ENCODE peak calls at places on chromosomes 2 and 18, in eight cellular contexts. T is GM10248, Q is left ventricle myocardium inferior, W is lower lobe of right lung, A is adrenal gland, X is stomach, J is GM12865, C is IMR-90. P is an unnamed sample.

GRCh38 chr2:158718196-158718585 is 76.9 kb upstream of the DAPL1 start:
- DNase-seq in T (no peak), Q (no peak), W (no peak), A (no peak), X (no peak), J (no peak), C (no peak), P (no peak)

GRCh38 chr2:197307236-197307932 is 3.2 kb downstream of the ANKRD44 start:
- DNase-seq in T (no peak), Q (no peak), W (no peak), A (no peak), X (no peak), J (no peak), C (no peak), P (no peak)

GRCh38 chr2:219576505-219577388 is 4.6 kb downstream of the INHA start:
- DNase-seq in T (no peak), Q (no peak), W (no peak), A (no peak), X (no peak), J (no peak), C (peak), P (no peak)

GRCh38 chr18:73777356-73778051 is 370.1 kb downstream of the FBXO15 start:
- DNase-seq in T (no peak), Q (no peak), W (no peak), A (no peak), X (no peak), J (no peak), C (no peak), P (no peak)

GRCh38 chr2:53755022-53755630 is 12.5 kb upstream of the CHAC2 start:
- DNase-seq in T (no peak), Q (peak), W (peak), A (no peak), X (peak), J (no peak), C (no peak), P (no peak)

GRCh38 chr2:18001671-18002070 is 123.2 kb downstream of the KCNS3 start:
- DNase-seq in T (no peak), Q (no peak), W (no peak), A (no peak), X (no peak), J (no peak), C (no peak), P (no peak)

GRCh38 chr2:202377308-202377736 is 1.2 kb downstream of the BMPR2 start:
- DNase-seq in T (no peak), Q (peak), W (peak), A (peak), X (peak), J (peak), C (peak), P (peak)

GRCh38 chr18:49733896-49734585 is 79.3 kb downstream of the ACAA2 start:
- DNase-seq in T (no peak), Q (no peak), W (no peak), A (no peak), X (no peak), J (no peak), C (no peak), P (no peak)

GRCh38 chr2:109020217-109020637 is 31.2 kb upstream of the EDAR start:
- DNase-seq in T (no peak), Q (no peak), W (no peak), A (no peak), X (no peak), J (no peak), C (peak), P (no peak)

GRCh38 chr2:26128176-26128575 is 44.7 kb upstream of the GAREM2 start:
- DNase-seq in T (no peak), Q (no peak), W (no peak), A (no peak), X (no peak), J (no peak), C (no peak), P (no peak)

GRCh38 chr2:19757586-19757985 is 144.2 kb downstream of the TTC32 start:
- DNase-seq in T (no peak), Q (no peak), W (no peak), A (no peak), X (no peak), J (no peak), C (no peak), P (no peak)

GRCh38 chr2:239695728-239696240 is 295.0 kb upstream of the HDAC4 start:
- DNase-seq in T (no peak), Q (no peak), W (no peak), A (peak), X (no peak), J (no peak), C (no peak), P (no peak)

GRCh38 chr2:102367331-102367971 is 11.9 kb downstream of the IL18R1 start:
- DNase-seq in T (peak), Q (no peak), W (no peak), A (no peak), X (no peak), J (peak), C (no peak), P (no peak)

GRCh38 chr2:13676269-13676668 is 956.2 kb upstream of the LRATD1 start:
- DNase-seq in T (no peak), Q (no peak), W (no peak), A (no peak), X (no peak), J (peak), C (peak), P (no peak)

GRCh38 chr18:50853863-50854271 is 25.1 kb upstream of the ME2 start:
- DNase-seq in T (no peak), Q (no peak), W (peak), A (peak), X (peak), J (no peak), C (peak), P (no peak)

GRCh38 chr2:27765621-27766286 is 5.8 kb upstream of the MRPL33 start:
- DNase-seq in T (peak), Q (peak), W (peak), A (peak), X (peak), J (peak), C (no peak), P (peak)

GRCh38 chr18:32669549-32670165 is 103.2 kb downstream of the KLHL14 start:
- DNase-seq in T (no peak), Q (no peak), W (no peak), A (no peak), X (no peak), J (peak), C (no peak), P (no peak)

GRCh38 chr2:104077573-104077972 is 776.3 kb upstream of the POU3F3 start:
- DNase-seq in T (no peak), Q (no peak), W (no peak), A (no peak), X (no peak), J (no peak), C (no peak), P (no peak)

DNA sequence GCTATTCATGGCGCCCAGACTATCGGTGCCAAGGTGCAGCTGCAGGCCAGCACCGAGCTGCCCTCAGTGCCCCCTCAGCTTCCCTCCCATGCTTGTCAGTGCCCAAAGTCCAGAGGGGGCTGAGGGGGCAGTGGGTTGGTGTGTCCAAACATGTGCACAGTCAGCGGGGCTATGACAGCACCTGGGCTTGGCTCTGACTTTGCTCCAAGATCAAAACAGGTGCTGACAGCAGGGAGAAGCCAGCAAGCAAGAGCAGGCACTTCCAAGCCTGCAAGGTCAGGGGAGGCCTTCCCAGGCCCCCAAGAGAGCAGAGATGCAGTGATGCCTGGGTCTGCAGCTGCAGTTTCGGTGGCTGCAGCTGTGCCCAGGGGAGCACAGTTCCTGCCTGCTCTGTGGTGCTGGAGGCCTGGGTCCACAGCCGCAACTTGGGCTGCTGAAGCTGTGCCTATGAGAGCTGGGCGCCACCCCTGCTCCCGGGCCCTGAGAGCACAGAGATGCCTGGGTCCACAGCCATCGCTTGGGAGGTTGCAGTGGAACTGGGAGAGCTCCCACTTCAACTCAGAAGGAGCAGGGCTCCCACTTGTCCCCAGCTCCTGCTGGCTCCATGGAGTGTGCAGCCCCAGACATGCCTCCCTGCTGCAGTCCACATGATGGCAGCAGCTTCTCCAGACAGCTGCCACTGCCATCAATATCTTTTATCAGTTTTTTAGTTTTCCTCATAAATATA is 775.3 kb upstream of the POU3F3 start:
- DNase-seq in T (no peak), Q (no peak), W (no peak), A (no peak), X (no peak), J (no peak), C (no peak), P (no peak)
- TF ChIP-seq CTCF in T (no peak), Q (no peak), W (no peak), A (no peak), X (no peak), J (no peak), C (no peak), P (no peak)

GRCh38 chr2:135570884-135571283 is 39.6 kb downstream of the R3HDM1 start:
- DNase-seq in T (no peak), Q (no peak), W (no peak), A (no peak), X (no peak), J (no peak), C (no peak), P (no peak)
- TF ChIP-seq CTCF in T (no peak), Q (no peak), W (no peak), A (no peak), X (no peak), J (no peak), C (no peak), P (no peak)

GRCh38 chr2:35163948-35164347 is 1191.6 kb upstream of the CRIM1 start:
- DNase-seq in T (no peak), Q (no peak), W (no peak), A (no peak), X (no peak), J (no peak), C (no peak), P (no peak)

GRCh38 chr2:35168351-35168750 is 1187.2 kb upstream of the CRIM1 start:
- DNase-seq in T (no peak), Q (no peak), W (no peak), A (no peak), X (no peak), J (no peak), C (no peak), P (no peak)
- TF ChIP-seq CTCF in T (no peak), Q (no peak), W (no peak), A (no peak), X (no peak), J (no peak), C (no peak), P (peak)

GRCh38 chr2:216033403-216033802 is 20.1 kb upstream of the MREG start:
- DNase-seq in T (peak), Q (no peak), W (no peak), A (no peak), X (no peak), J (peak), C (no peak), P (no peak)
- TF ChIP-seq CTCF in T (no peak), Q (no peak), W (no peak), A (no peak), X (no peak), J (no peak), C (no peak), P (no peak)

P was measured in endothelial cell.